ENCODE peak calls at places on chromosomes 5 and 9, in five cellular contexts. E, L, P, U and H are unnamed samples.

GRCh38 chr9:16257604-16258003 is 612.9 kb downstream of the BNC2 start:
- DNase-seq in E (no peak), L (peak), P (no peak), U (no peak), H (no peak)

GRCh38 chr5:98414938-98415337 is 358.5 kb upstream of the RGMB start:
- DNase-seq in E (no peak), L (no peak), P (no peak), U (no peak), H (no peak)

GRCh38 chr9:5820425-5820824 is 12.5 kb downstream of the ERMP1 start:
- DNase-seq in E (no peak), L (no peak), P (no peak), U (no peak), H (no peak)

GRCh38 chr5:116666901-116667300 is 92.3 kb upstream of the SEMA6A start:
- DNase-seq in E (no peak), L (no peak), P (no peak), U (no peak), H (no peak)

GRCh38 chr9:38384990-38385848 is 7.3 kb upstream of the ALDH1B1 start:
- DNase-seq in E (no peak), L (no peak), P (no peak), U (no peak), H (no peak)

GRCh38 chr9:123115146-123115913 is 81.9 kb downstream of the GPR21 start:
- DNase-seq in E (no peak), L (no peak), P (no peak), U (no peak), H (no peak)

GRCh38 chr5:60346391-60346790 is 353.6 kb downstream of the DEPDC1B start:
- DNase-seq in E (no peak), L (no peak), P (no peak), U (no peak), H (no peak)

GRCh38 chr5:135979510-135979909 is 24.7 kb upstream of the LECT2 start:
- DNase-seq in E (no peak), L (no peak), P (no peak), U (no peak), H (no peak)

GRCh38 chr9:130303613-130304055 is 38.1 kb downstream of the HMCN2 start:
- DNase-seq in E (no peak), L (no peak), P (no peak), U (no peak), H (no peak)

GRCh38 chr5:141359790-141360426 is at the start of gene PCDHGB2:
- DNase-seq in E (no peak), L (peak), P (no peak), U (no peak), H (peak)

GRCh38 chr5:148012806-148013205 is 51.0 kb upstream of the SPINK5 start:
- DNase-seq in E (no peak), L (no peak), P (no peak), U (no peak), H (no peak)

GRCh38 chr9:111661802-111662491 is 542 bp downstream of the GNG10 start:
- DNase-seq in E (peak), L (peak), P (no peak), U (peak), H (peak)

GRCh38 chr9:14228602-14229001 is 85.3 kb downstream of the NFIB start:
- DNase-seq in E (no peak), L (no peak), P (no peak), U (no peak), H (no peak)

GRCh38 chr9:111700776-111701175 is 39.4 kb downstream of the GNG10 start:
- DNase-seq in E (no peak), L (no peak), P (no peak), U (no peak), H (peak)

GRCh38 chr5:155049569-155050383 is 36.2 kb downstream of the KIF4B start:
- DNase-seq in E (no peak), L (peak), P (no peak), U (no peak), H (peak)

GRCh38 chr9:137960496-137960895 is 82.9 kb downstream of the CACNA1B start:
- DNase-seq in E (no peak), L (peak), P (no peak), U (no peak), H (no peak)

GRCh38 chr9:23587433-23587832 is 238.6 kb downstream of the ELAVL2 start:
- DNase-seq in E (peak), L (no peak), P (no peak), U (no peak), H (no peak)

GRCh38 chr5:87430863-87431262 is 18.1 kb upstream of the CCNH start:
- DNase-seq in E (no peak), L (no peak), P (no peak), U (no peak), H (no peak)

GRCh38 chr5:109252731-109253130 is 157.0 kb downstream of the PJA2 start:
- DNase-seq in E (no peak), L (no peak), P (no peak), U (no peak), H (no peak)

GRCh38 chr5:148913493-148913892 is 87.1 kb downstream of the ADRB2 start:
- DNase-seq in E (no peak), L (no peak), P (no peak), U (no peak), H (no peak)

GRCh38 chr5:151724360-151724759 is 34.1 kb downstream of the ATOX1 start:
- DNase-seq in E (no peak), L (no peak), P (no peak), U (no peak), H (no peak)

GRCh38 chr9:120778758-120779157 is 14.5 kb downstream of the FBXW2 start:
- DNase-seq in E (no peak), L (no peak), P (no peak), U (no peak), H (no peak)

GRCh38 chr5:156474251-156474650 is 147.3 kb downstream of the SGCD start:
- DNase-seq in E (peak), L (peak), P (no peak), U (no peak), H (no peak)

GRCh38 chr5:139650031-139650688 is 2.0 kb downstream of the CXXC5 start:
- DNase-seq in E (no peak), L (peak), P (no peak), U (peak), H (no peak)

GRCh38 chr5:134111741-134112647 is 2.5 kb upstream of the TCF7 start:
- DNase-seq in E (no peak), L (no peak), P (no peak), U (no peak), H (no peak)

GRCh38 chr9:24801344-24801743 is 255.6 kb upstream of the IZUMO3 start:
- DNase-seq in E (no peak), L (no peak), P (no peak), U (no peak), H (no peak)

GRCh38 chr5:140131967-140132409 is 6.3 kb downstream of the IGIP start:
- DNase-seq in E (no peak), L (no peak), P (peak), U (no peak), H (no peak)

GRCh38 chr5:150461231-150461630 is 11.7 kb upstream of the RPS14 start:
- DNase-seq in E (no peak), L (no peak), P (no peak), U (no peak), H (no peak)

GRCh38 chr9:69647804-69648203 is 24.4 kb downstream of the APBA1 start:
- DNase-seq in E (no peak), L (no peak), P (no peak), U (no peak), H (no peak)

GRCh38 chr5:99721487-99721886 is 792.7 kb upstream of the CHD1 start:
- DNase-seq in E (no peak), L (no peak), P (no peak), U (no peak), H (peak)

GRCh38 chr5:127447822-127448221 is 69.6 kb upstream of the PRRC1 start:
- DNase-seq in E (no peak), L (no peak), P (peak), U (no peak), H (no peak)

GRCh38 chr5:160555836-160556660 is 134.4 kb downstream of the PTTG1 start:
- DNase-seq in E (no peak), L (peak), P (no peak), U (no peak), H (peak)

GRCh38 chr5:172104801-172105701 is 83.0 kb downstream of the STK10 start:
- DNase-seq in E (no peak), L (no peak), P (no peak), U (no peak), H (no peak)